ENCODE peak calls at places on chromosome 19, in five cellular contexts. Z is heart left ventricle; Q is CD4-positive, CD25-positive, alpha-beta regulatory T cell; T is IMR-90; S is tibial artery. X is an unnamed sample.

GRCh38 chr19:30160996-30161655 is 211.1 kb upstream of the ZNF536 start:
- DNase-seq in Z (no peak), Q (no peak), T (no peak), S (no peak), X (no peak)

GRCh38 chr19:15323496-15324235 is 8.7 kb downstream of the BRD4 start:
- DNase-seq in Z (peak), Q (no peak), T (peak), S (peak), X (no peak)

GRCh38 chr19:45781282-45782161 is 768 bp downstream of the DMPK start:
- DNase-seq in Z (no peak), Q (no peak), T (no peak), S (peak), X (no peak)

GRCh38 chr19:4814625-4815425 is 16.7 kb downstream of the TICAM1 start:
- DNase-seq in Z (no peak), Q (no peak), T (peak), S (no peak), X (no peak)

GRCh38 chr19:9044449-9044848 is 34.2 kb upstream of the MUC16 start:
- DNase-seq in Z (no peak), Q (no peak), T (no peak), S (no peak), X (no peak)

GRCh38 chr19:31595521-31595920 is 246.3 kb upstream of the TSHZ3 start:
- DNase-seq in Z (no peak), Q (no peak), T (no peak), S (no peak), X (no peak)

GRCh38 chr19:58154679-58155648 is 4.4 kb upstream of the ZNF329 start:
- DNase-seq in Z (peak), Q (peak), T (peak), S (peak), X (peak)

GRCh38 chr19:4878491-4878968 is 11.1 kb upstream of the PLIN3 start:
- DNase-seq in Z (peak), Q (no peak), T (no peak), S (no peak), X (no peak)

GRCh38 chr19:19185853-19186728 is 5.9 kb downstream of the BORCS8 start:
- DNase-seq in Z (no peak), Q (peak), T (peak), S (no peak), X (peak)

GRCh38 chr19:48171584-48172170 is 1.2 kb downstream of the ZSWIM9 start:
- DNase-seq in Z (no peak), Q (no peak), T (no peak), S (no peak), X (no peak)

GRCh38 chr19:10226376-10227214 is 4.5 kb downstream of the S1PR2 start:
- DNase-seq in Z (peak), Q (no peak), T (peak), S (peak), X (peak)

GRCh38 chr19:4537953-4538600 is 1.8 kb downstream of the LRG1 start:
- DNase-seq in Z (no peak), Q (no peak), T (no peak), S (no peak), X (peak)

GRCh38 chr19:55369651-55370304 is 485 bp downstream of the IL11 start:
- DNase-seq in Z (no peak), Q (peak), T (peak), S (no peak), X (peak)

GRCh38 chr19:44912854-44913253 is 1.6 kb upstream of the APOC1 start:
- DNase-seq in Z (no peak), Q (no peak), T (no peak), S (no peak), X (peak)

GRCh38 chr19:13060964-13061927 is 41.4 kb downstream of the LYL1 start:
- DNase-seq in Z (peak), Q (peak), T (peak), S (peak), X (peak)

GRCh38 chr19:50175924-50176323 is 12.8 kb upstream of the IZUMO2 start:
- DNase-seq in Z (no peak), Q (no peak), T (no peak), S (no peak), X (no peak)

GRCh38 chr19:58325623-58326022 is 1.2 kb upstream of the ZSCAN22 start:
- DNase-seq in Z (no peak), Q (no peak), T (peak), S (no peak), X (no peak)

GRCh38 chr19:33622505-33622808 is 704 bp downstream of the CHST8 start:
- DNase-seq in Z (no peak), Q (no peak), T (no peak), S (no peak), X (no peak)

GRCh38 chr19:46404039-46404883 is 9.1 kb downstream of the CCDC8 start:
- DNase-seq in Z (peak), Q (no peak), T (peak), S (peak), X (peak)

GRCh38 chr19:35992902-35993765 is 1.9 kb upstream of the SDHAF1 start:
- DNase-seq in Z (no peak), Q (no peak), T (no peak), S (no peak), X (no peak)

GRCh38 chr19:43763473-43763939 is 8.7 kb upstream of the SMG9 start:
- DNase-seq in Z (peak), Q (no peak), T (peak), S (no peak), X (no peak)

GRCh38 chr19:42279148-42279901 is 10.3 kb downstream of the CIC start:
- DNase-seq in Z (no peak), Q (no peak), T (no peak), S (no peak), X (no peak)
- H3K4me3 ChIP-seq in Z (peak), Q (peak), T (peak), S (peak), X (peak)

GRCh38 chr19:40193587-40193849 is 2.3 kb downstream of the MAP3K10 start:
- DNase-seq in Z (no peak), Q (no peak), T (peak), S (no peak), X (no peak)

GRCh38 chr19:40191836-40192646 is 815 bp downstream of the MAP3K10 start:
- DNase-seq in Z (peak), Q (no peak), T (peak), S (no peak), X (peak)

GRCh38 chr19:40190891-40191835 is at the start of gene MAP3K10:
- DNase-seq in Z (peak), Q (peak), T (peak), S (peak), X (peak)

GRCh38 chr19:40198272-40198990 is 7.2 kb downstream of the MAP3K10 start:
- DNase-seq in Z (no peak), Q (no peak), T (no peak), S (no peak), X (no peak)

GRCh38 chr19:40192758-40193586 is 1.7 kb downstream of the MAP3K10 start:
- DNase-seq in Z (no peak), Q (no peak), T (no peak), S (no peak), X (no peak)
- H3K4me3 ChIP-seq in Z (peak), Q (peak), T (no peak), S (peak), X (no peak)

GRCh38 chr19:11322269-11323024 is 17.0 kb downstream of the RAB3D start:
- DNase-seq in Z (peak), Q (no peak), T (peak), S (no peak), X (no peak)
- H3K4me3 ChIP-seq in Z (no peak), Q (no peak), T (no peak), S (no peak), X (no peak)

GRCh38 chr19:39480337-39481228 is at the start of gene TIMM50:
- DNase-seq in Z (peak), Q (peak), T (peak), S (peak), X (peak)
- H3K4me3 ChIP-seq in Z (peak), Q (peak), T (peak), S (peak), X (peak)

GRCh38 chr19:3463039-3463958 is 17.0 kb downstream of the SMIM24 start:
- DNase-seq in Z (no peak), Q (no peak), T (no peak), S (no peak), X (no peak)
- H3K4me3 ChIP-seq in Z (no peak), Q (no peak), T (no peak), S (no peak), X (peak)

X was measured in testis.